ENCODE peak calls at places on chromosomes 7 and 10, in ten cellular contexts. O, V, B, T, P, I, U, N, A and Q are unnamed samples.

GRCh38 chr7:95867309-95867708 is 95.0 kb downstream of the DYNC1I1 start:
- DNase-seq in A (peak), I (no peak), B (no peak), O (no peak), V (no peak), N (no peak), P (no peak), U (no peak), T (no peak), Q (no peak)

GRCh38 chr7:147547252-147547897 is 1043.2 kb upstream of the C7orf33 start:
- DNase-seq in I (no peak), T (no peak), V (no peak), O (peak), B (peak), U (no peak), N (no peak), A (peak), P (no peak), Q (no peak)

GRCh38 chr7:157053118-157053517 is 42.7 kb upstream of the MNX1 start:
- DNase-seq in B (no peak), I (no peak), V (no peak), T (no peak), P (no peak), N (no peak), U (no peak), O (no peak), A (no peak), Q (no peak)

GRCh38 chr10:79066460-79067240 is 2.1 kb upstream of the ZMIZ1 start:
- DNase-seq in T (peak), O (no peak), I (no peak), N (no peak), U (no peak), B (no peak), A (no peak), V (peak), P (no peak), Q (no peak)

GRCh38 chr7:53988376-53988775 is 553.8 kb upstream of the VSTM2A start:
- DNase-seq in O (no peak), I (no peak), T (no peak), A (no peak), U (no peak), V (no peak), B (no peak), N (no peak), P (no peak), Q (no peak)

GRCh38 chr7:54546081-54546985 is 4.2 kb downstream of the VSTM2A start:
- DNase-seq in O (peak), P (no peak), N (no peak), I (no peak), A (no peak), B (no peak), U (no peak), V (no peak), T (peak), Q (no peak)

GRCh38 chr10:33008499-33009243 is 50.6 kb upstream of the ITGB1 start:
- DNase-seq in U (peak), B (peak), A (peak), I (peak), T (no peak), P (no peak), O (peak), V (peak), N (peak), Q (no peak)

GRCh38 chr7:24401628-24402593 is 117.9 kb downstream of the NPY start:
- DNase-seq in T (peak), N (no peak), V (peak), P (no peak), B (no peak), I (no peak), O (peak), U (peak), A (no peak), Q (no peak)

GRCh38 chr7:2736411-2736914 is 48.5 kb downstream of the AMZ1 start:
- DNase-seq in O (no peak), V (no peak), A (no peak), N (no peak), U (no peak), I (no peak), P (no peak), T (no peak), B (no peak), Q (peak)

GRCh38 chr10:21293518-21294356 is 231.7 kb downstream of the SKIDA1 start:
- DNase-seq in U (no peak), P (no peak), A (no peak), B (no peak), N (no peak), V (no peak), T (no peak), I (no peak), O (peak), Q (no peak)

GRCh38 chr10:114519306-114519669 is 115.0 kb upstream of the AFAP1L2 start:
- DNase-seq in A (no peak), B (peak), T (no peak), N (no peak), P (no peak), O (no peak), I (no peak), U (no peak), V (no peak), Q (no peak)

GRCh38 chr10:11345224-11346054 is 266.0 kb downstream of the USP6NL start:
- DNase-seq in V (peak), I (peak), T (no peak), A (no peak), N (no peak), B (no peak), P (no peak), O (no peak), U (no peak), Q (no peak)

GRCh38 chr7:66205736-66206080 is 574 bp downstream of the TPST1 start:
- DNase-seq in A (no peak), N (peak), I (no peak), V (no peak), T (peak), U (no peak), P (no peak), B (no peak), O (no peak), Q (no peak)

GRCh38 chr10:30007406-30007805 is 52.0 kb downstream of the JCAD start:
- DNase-seq in T (no peak), U (no peak), N (no peak), I (no peak), V (no peak), O (no peak), A (no peak), P (no peak), B (no peak), Q (no peak)

GRCh38 chr7:149727541-149728476 is 45.6 kb downstream of the ZNF467 start:
- DNase-seq in N (no peak), I (no peak), A (no peak), U (no peak), P (no peak), O (no peak), B (no peak), V (no peak), T (no peak), Q (no peak)

GRCh38 chr10:72081210-72081609 is 7.1 kb downstream of the SPOCK2 start:
- DNase-seq in T (no peak), U (no peak), V (no peak), A (no peak), P (no peak), O (no peak), I (no peak), B (no peak), N (no peak), Q (no peak)

GRCh38 chr10:100774876-100775275 is 29.5 kb downstream of the PAX2 start:
- DNase-seq in U (no peak), O (no peak), A (no peak), I (no peak), P (no peak), T (no peak), B (no peak), V (no peak), N (no peak), Q (no peak)